ENCODE peak calls at places on chromosomes 13 and 19, in four cellular contexts. P, M, C and N are unnamed samples. For H3K4me1 and H3K27me3, the result is how much of the 10 kb centered on the place peaks cover.

GRCh38 chr13:46184277-46184699 is 2.3 kb upstream of the LCP1 start:
- DNase-seq in P (no peak), M (peak), C (peak), N (peak)

GRCh38 chr13:101258071-101258470 is 158.2 kb downstream of the NALCN start:
- DNase-seq in P (peak), M (peak), C (peak), N (no peak)

GRCh38 chr13:95067303-95067702 is 233.9 kb downstream of the ABCC4 start:
- DNase-seq in P (no peak), M (no peak), C (no peak), N (no peak)

GRCh38 chr13:33487575-33488243 is 202.2 kb upstream of the STARD13 start:
- DNase-seq in P (no peak), M (peak), C (peak), N (no peak)

GRCh38 chr13:51357928-51358595 is 18.6 kb downstream of the SERPINE3 start:
- DNase-seq in P (no peak), M (no peak), C (peak), N (no peak)

GRCh38 chr19:4267101-4267900 is 11.8 kb upstream of the SHD start:
- DNase-seq in P (peak), M (peak), C (peak), N (peak)

GRCh38 chr19:51887522-51888498 is at the start of gene ZNF577:
- DNase-seq in P (peak), M (peak), C (peak), N (no peak)

GRCh38 chr13:86476656-86477055 is 677.4 kb upstream of the SLITRK6 start:
- DNase-seq in P (no peak), M (no peak), C (no peak), N (no peak)

GRCh38 chr19:37955986-37956385 is 49.0 kb downstream of the SIPA1L3 start:
- DNase-seq in P (no peak), M (no peak), C (no peak), N (peak)

GRCh38 chr13:108302279-108302678 is 32.8 kb downstream of the TNFSF13B start:
- DNase-seq in P (no peak), M (no peak), C (no peak), N (no peak)

GRCh38 chr19:1941146-1942077 is at the start of gene CSNK1G2:
- DNase-seq in P (no peak), M (no peak), C (no peak), N (no peak)

GRCh38 chr13:82654851-82655517 is 1227.3 kb downstream of the SLITRK1 start:
- DNase-seq in P (no peak), M (no peak), C (no peak), N (no peak)

GRCh38 chr19:13781547-13781946 is 7.3 kb downstream of the C19orf53 start:
- DNase-seq in P (peak), M (peak), C (peak), N (peak)

GRCh38 chr13:46614582-46614981 is 61.6 kb downstream of the LRCH1 start:
- DNase-seq in P (no peak), M (no peak), C (no peak), N (peak)

GRCh38 chr13:28637714-28638355 is 21.1 kb upstream of the POMP start:
- DNase-seq in P (no peak), M (no peak), C (peak), N (no peak)

GRCh38 chr19:7915250-7916136 is 863 bp downstream of the TGFBR3L start:
- DNase-seq in P (no peak), M (no peak), C (no peak), N (no peak)

GRCh38 chr13:60343978-60344377 is 53.0 kb upstream of the TDRD3 start:
- DNase-seq in P (no peak), M (no peak), C (no peak), N (no peak)

GRCh38 chr13:110817143-110817542 is 97.7 kb downstream of the ANKRD10 start:
- DNase-seq in P (no peak), M (no peak), C (no peak), N (no peak)

GRCh38 chr13:89923731-89924130 is 1423.8 kb upstream of the MIR17HG start:
- DNase-seq in P (no peak), M (no peak), C (no peak), N (no peak)

GRCh38 chr13:31896427-31896826 is 135.1 kb upstream of the FRY start:
- DNase-seq in P (no peak), M (no peak), C (no peak), N (peak)

GRCh38 chr13:50692396-50692915 is 151.0 kb downstream of the DLEU7 start:
- DNase-seq in P (no peak), M (no peak), C (no peak), N (no peak)

GRCh38 chr19:50148528-50148927 is 14.6 kb downstream of the IZUMO2 start:
- DNase-seq in P (no peak), M (no peak), C (no peak), N (no peak)

GRCh38 chr13:47291116-47291656 is 394.3 kb upstream of the HTR2A start:
- DNase-seq in P (no peak), M (no peak), C (no peak), N (no peak)

GRCh38 chr13:113448885-113449692 is 4.2 kb downstream of the ADPRHL1 start:
- DNase-seq in P (no peak), M (no peak), C (no peak), N (peak)
- H3K4me1 ChIP-seq in P (under half), M (under half), C (under half), N (under half)

GRCh38 chr19:35294328-35294727 is 2.4 kb downstream of the MAG start:
- DNase-seq in P (no peak), M (no peak), C (no peak), N (no peak)

GRCh38 chr19:35293733-35294309 is 1.9 kb downstream of the MAG start:
- DNase-seq in P (no peak), M (no peak), C (peak), N (no peak)

GRCh38 chr19:35291916-35292315 is at the start of gene MAG:
- DNase-seq in P (no peak), M (no peak), C (no peak), N (no peak)

GRCh38 chr19:35292421-35292820 is 460 bp downstream of the MAG start:
- DNase-seq in P (no peak), M (no peak), C (no peak), N (no peak)

DNA sequence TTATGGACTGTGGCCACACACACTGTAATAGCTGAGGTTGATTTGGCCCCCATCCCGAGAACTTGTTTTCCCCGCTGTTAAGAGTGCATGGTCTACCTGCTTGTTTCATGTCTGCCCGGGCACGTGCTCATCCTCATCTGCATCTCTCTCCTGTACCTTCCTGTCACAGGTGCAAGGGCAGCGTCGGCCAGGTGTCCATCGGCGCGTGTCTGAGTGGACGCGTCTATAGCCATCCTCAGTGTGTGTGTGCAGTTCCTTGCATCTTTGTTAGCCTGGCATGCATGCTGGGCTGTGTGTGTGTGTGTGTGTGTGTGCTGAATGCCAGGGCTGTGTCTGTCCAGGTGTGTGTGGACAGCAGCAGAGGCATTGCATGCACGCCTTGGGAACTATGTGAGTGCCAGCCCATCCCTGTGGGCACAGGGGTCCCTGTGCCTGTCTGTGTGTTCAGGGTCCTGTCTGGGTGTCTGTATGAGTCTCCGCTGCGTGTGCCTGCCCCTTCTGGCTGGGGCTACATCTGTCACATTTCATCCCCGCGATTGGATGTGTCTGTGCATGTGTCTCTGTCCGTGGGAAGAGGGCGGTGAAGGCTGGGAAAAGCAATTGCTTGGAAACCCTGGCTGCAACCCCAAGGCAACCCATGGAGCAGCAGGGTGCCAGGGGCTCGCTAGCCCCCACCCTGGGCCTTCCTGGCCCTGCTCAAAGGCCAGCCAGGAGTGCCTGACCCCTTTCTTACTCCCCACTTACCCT is 1.2 kb downstream of the MAG start:
- DNase-seq in P (no peak), M (no peak), C (no peak), N (no peak)
- H3K27me3 ChIP-seq in P (under half), M (under half), C (under half), N (under half)

DNA sequence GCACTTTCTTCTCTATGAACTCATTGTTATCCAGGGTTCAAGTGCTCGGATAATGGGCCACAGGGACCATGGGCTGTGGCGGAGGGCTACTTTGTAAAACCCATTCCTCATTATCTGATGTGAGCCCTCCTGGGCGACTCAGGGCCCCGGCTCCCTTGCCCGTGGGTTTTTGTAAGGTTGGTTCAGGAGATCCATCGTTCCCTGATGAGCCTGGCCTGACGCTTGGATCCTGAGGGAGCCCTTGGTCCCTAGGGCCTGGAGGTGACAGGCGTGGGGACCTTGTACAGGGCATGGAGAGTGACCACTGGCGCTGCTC is 61.4 kb upstream of the ZNF536 start:
- DNase-seq in P (no peak), M (no peak), C (no peak), N (no peak)
- H3K4me1 ChIP-seq in P (under half), M (under half), C (under half), N (under half)

GRCh38 chr19:10009269-10009665 is 1.0 kb downstream of the COL5A3 start:
- DNase-seq in P (peak), M (peak), C (peak), N (peak)

GRCh38 chr19:10010247-10010691 is at the start of gene COL5A3:
- DNase-seq in P (no peak), M (peak), C (peak), N (no peak)

GRCh38 chr19:10007811-10008211 is 2.5 kb downstream of the COL5A3 start:
- DNase-seq in P (no peak), M (no peak), C (no peak), N (no peak)

GRCh38 chr19:10010939-10011338 is 635 bp upstream of the COL5A3 start:
- DNase-seq in P (no peak), M (no peak), C (no peak), N (no peak)

GRCh38 chr19:10009714-10010224 is 535 bp downstream of the COL5A3 start:
- DNase-seq in P (no peak), M (no peak), C (no peak), N (no peak)
- H3K27me3 ChIP-seq in P (under half), M (under half), C (under half), N (under half)

GRCh38 chr19:55636723-55637122 is 4.1 kb upstream of the ZNF580 start:
- DNase-seq in P (no peak), M (no peak), C (no peak), N (no peak)

GRCh38 chr19:55637534-55637933 is 3.3 kb upstream of the ZNF580 start:
- DNase-seq in P (no peak), M (no peak), C (no peak), N (no peak)

GRCh38 chr19:55635334-55635717 is 5.5 kb upstream of the ZNF580 start:
- DNase-seq in P (no peak), M (no peak), C (no peak), N (no peak)

GRCh38 chr19:55633866-55634265 is 6.9 kb upstream of the ZNF580 start:
- DNase-seq in P (no peak), M (no peak), C (no peak), N (no peak)

DNA sequence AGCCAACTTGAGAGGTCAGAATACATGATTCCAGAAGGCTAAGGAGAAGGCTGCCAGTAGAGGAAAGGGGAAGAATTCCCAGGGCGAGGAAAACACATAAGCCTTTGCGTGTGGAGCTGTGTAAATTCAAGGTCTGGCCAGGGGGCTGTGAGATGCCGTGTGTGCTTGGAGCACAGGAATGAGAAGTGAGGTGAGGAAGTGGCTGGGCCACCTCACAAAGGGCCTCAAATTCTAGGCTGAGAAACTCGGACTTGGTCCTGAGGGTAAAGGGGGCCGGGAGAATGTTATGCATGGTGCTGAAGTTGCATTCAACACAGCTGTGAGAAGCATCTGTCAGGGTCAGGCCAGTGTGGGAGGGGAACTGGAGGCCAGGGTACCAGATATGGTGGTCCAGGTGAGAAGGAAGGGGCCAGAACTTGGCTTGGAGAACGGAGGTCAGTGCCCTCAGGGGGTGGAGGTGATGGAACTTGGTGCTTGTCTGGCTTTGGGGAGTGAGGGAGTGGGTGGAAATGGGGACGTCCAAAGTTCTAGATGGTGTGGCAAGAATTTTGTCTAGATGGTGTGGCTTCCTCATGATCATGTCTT is 4.9 kb upstream of the ZNF580 start:
- DNase-seq in P (no peak), M (no peak), C (no peak), N (no peak)
- H3K4me1 ChIP-seq in P (under half), M (under half), C (under half), N (under half)

GRCh38 chr13:73610799-73611592 is 523.2 kb downstream of the KLF12 start:
- DNase-seq in P (no peak), M (no peak), C (no peak), N (no peak)

GRCh38 chr13:73603646-73604045 is 530.6 kb downstream of the KLF12 start:
- DNase-seq in P (no peak), M (no peak), C (no peak), N (peak)

GRCh38 chr13:73607489-73608156 is 526.6 kb downstream of the KLF12 start:
- DNase-seq in P (no peak), M (no peak), C (no peak), N (peak)

GRCh38 chr13:73608157-73608516 is 526.1 kb downstream of the KLF12 start:
- DNase-seq in P (no peak), M (no peak), C (no peak), N (no peak)

DNA sequence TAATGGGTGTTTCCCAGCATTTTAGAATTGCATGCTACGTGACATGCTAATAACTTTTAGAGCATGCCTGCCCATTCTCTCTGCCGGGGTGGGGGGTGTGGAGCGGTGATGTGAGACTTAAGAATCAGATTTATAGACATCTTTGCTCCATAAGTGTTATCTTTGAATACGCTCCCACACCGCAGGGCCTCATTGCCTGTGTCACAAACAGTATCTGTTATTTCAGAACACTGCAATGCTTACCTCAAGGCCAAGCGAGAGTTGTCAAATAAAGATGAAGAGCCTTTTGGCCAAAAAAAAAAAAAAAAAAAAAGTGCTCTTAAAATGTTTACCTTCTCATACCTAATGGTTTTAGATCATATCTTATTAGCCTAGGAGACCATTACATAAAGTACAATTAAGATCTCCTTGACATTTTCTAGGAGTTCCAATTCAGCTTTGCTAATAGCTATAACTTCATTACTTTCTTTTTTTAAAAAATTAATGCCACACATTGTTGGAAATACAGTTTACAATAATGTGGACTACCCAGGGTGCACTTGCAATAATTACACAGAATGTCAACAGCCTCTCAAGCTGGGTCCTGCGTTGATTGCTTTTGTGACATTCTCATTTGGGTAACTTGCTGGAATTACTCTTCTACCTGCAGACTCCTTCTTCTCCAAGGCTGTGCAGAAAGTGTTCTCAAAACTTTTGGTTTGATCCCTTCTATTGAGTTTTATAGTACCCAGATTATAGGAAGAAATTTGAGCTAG is 525.3 kb downstream of the KLF12 start:
- DNase-seq in P (no peak), M (no peak), C (no peak), N (peak)
- H3K27me3 ChIP-seq in P (under half), M (under half), C (under half), N (under half)

GRCh38 chr19:39401549-39402416 is 4.9 kb upstream of the ZFP36 start:
- DNase-seq in P (no peak), M (no peak), C (no peak), N (no peak)
- H3K4me1 ChIP-seq in P (under half), M (under half), C (under half), N (under half)

GRCh38 chr13:39512687-39513086 is 90.3 kb downstream of the LHFPL6 start:
- DNase-seq in P (no peak), M (no peak), C (no peak), N (no peak)

GRCh38 chr13:39515231-39515630 is 87.8 kb downstream of the LHFPL6 start:
- DNase-seq in P (no peak), M (no peak), C (no peak), N (no peak)

GRCh38 chr13:39510296-39510695 is 92.7 kb downstream of the LHFPL6 start:
- DNase-seq in P (no peak), M (no peak), C (no peak), N (no peak)

GRCh38 chr13:39516140-39516539 is 86.9 kb downstream of the LHFPL6 start:
- DNase-seq in P (no peak), M (no peak), C (no peak), N (no peak)
- H3K27me3 ChIP-seq in P (under half), M (under half), C (under half), N (under half)

DNA sequence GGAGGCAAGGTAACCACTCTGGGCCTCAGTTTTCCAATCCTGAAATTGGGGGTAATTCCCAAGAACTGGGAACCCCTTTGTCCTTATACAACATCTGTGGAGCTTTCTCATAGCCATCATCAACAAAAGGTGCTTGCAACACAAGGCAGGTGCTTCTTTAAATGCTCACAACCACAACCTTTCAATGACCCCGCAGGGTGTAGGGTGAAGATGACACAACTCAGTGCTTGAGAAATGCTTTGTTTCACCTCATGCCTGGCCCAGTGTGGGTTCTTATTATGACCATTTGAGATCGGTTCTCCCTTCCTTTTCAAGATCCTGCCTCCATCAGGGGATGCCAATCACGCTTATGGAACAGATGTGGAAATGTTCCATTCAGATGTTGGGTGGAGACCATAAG is 8.4 kb downstream of the WIZ start:
- DNase-seq in P (no peak), M (no peak), C (no peak), N (no peak)
- H3K4me1 ChIP-seq in P (under half), M (under half), C (under half), N (under half)

DNA sequence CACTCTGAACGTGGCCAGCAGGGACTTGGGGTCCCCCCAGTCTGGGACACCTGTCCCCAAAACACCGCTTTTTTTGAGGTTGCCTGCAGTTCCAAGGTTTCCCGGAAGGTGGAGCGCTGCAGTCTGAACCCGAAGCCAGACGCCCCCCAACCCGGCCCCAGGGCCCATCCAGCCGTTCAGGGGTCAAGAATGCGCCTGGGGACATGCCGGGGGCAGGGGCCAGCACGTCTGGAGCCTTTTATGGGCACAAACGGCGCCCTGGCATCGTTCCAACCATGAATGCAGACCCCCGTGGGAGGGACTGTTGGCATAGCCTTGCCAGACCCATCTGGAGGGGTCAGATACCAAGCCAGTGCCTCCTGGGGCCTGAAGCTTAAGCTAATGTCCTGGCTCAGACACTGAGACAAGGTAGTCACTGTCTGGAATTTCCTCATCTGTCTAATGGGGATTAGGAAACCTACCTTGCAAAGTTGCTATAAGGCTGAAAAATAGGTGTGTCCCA is 6.9 kb downstream of the S1PR5 start:
- DNase-seq in P (peak), M (peak), C (peak), N (peak)
- H3K27me3 ChIP-seq in P (under half), M (under half), C (under half), N (under half)